ENCODE peak calls at places on chromosomes 5 and 9, in nine cellular contexts. N is RPMI7951; E is AG09319; K is AML-193; M is endothelial cell; S is stimulated activated CD4-positive, alpha-beta T cell treated with anti-CD3 and anti-CD28 coated beads, TNF-alpha, amount 100 ng/mL, for 4 hours; G is natural killer cell; A is Kasumi-1; J is choroid plexus epithelial cell. D is an unnamed sample.

GRCh38 chr5:112865128-112865527 is 4.0 kb downstream of the SRP19 start:
- DNase-seq in N (no peak), E (no peak), K (no peak), M (no peak), S (no peak), G (no peak), A (no peak), J (peak), D (no peak)

GRCh38 chr5:139131062-139131856 is 66.9 kb downstream of the SIL1 start:
- DNase-seq in N (peak), E (no peak), K (no peak), M (no peak), S (no peak), G (no peak), A (no peak), J (peak), D (no peak)

GRCh38 chr5:116859666-116860320 is 285.2 kb upstream of the SEMA6A start:
- DNase-seq in N (no peak), E (no peak), K (no peak), M (no peak), S (no peak), G (no peak), A (no peak), J (peak), D (no peak)

GRCh38 chr5:113489299-113489698 is 1.0 kb upstream of the MCC start:
- DNase-seq in N (peak), E (peak), K (peak), M (no peak), S (no peak), G (no peak), A (peak), J (peak), D (peak)

GRCh38 chr9:111961575-111961974 is 65.0 kb downstream of the UGCG start:
- DNase-seq in N (no peak), E (no peak), K (no peak), M (no peak), S (no peak), G (no peak), A (no peak), J (peak), D (no peak)

GRCh38 chr9:122263699-122264349 is 816 bp downstream of the RBM18 start:
- DNase-seq in N (peak), E (no peak), K (no peak), M (no peak), S (no peak), G (no peak), A (no peak), J (peak), D (peak)

GRCh38 chr5:151174612-151175101 is 17.1 kb upstream of the ANXA6 start:
- DNase-seq in N (no peak), E (no peak), K (no peak), M (no peak), S (no peak), G (no peak), A (no peak), J (no peak), D (no peak)

GRCh38 chr5:150499437-150499956 is 8.4 kb upstream of the NDST1 start:
- DNase-seq in N (no peak), E (no peak), K (no peak), M (no peak), S (no peak), G (no peak), A (no peak), J (no peak), D (peak)

GRCh38 chr5:178551059-178551458 is 39.1 kb downstream of the COL23A1 start:
- DNase-seq in N (peak), E (no peak), K (peak), M (no peak), S (no peak), G (no peak), A (peak), J (peak), D (peak)

GRCh38 chr5:135449608-135450007 is 2.5 kb upstream of the DCANP1 start:
- DNase-seq in N (no peak), E (no peak), K (no peak), M (no peak), S (no peak), G (no peak), A (no peak), J (no peak), D (no peak)

GRCh38 chr5:12392246-12392645 is 488.0 kb upstream of the CTNND2 start:
- DNase-seq in N (no peak), E (no peak), K (no peak), M (no peak), S (no peak), G (no peak), A (no peak), J (peak), D (no peak)

GRCh38 chr9:135070198-135070951 is 17.1 kb upstream of the OLFM1 start:
- DNase-seq in N (no peak), E (no peak), K (no peak), M (no peak), S (no peak), G (no peak), A (no peak), J (no peak), D (no peak)

GRCh38 chr9:33455952-33456351 is 8.6 kb upstream of the AQP3 start:
- DNase-seq in N (no peak), E (no peak), K (no peak), M (no peak), S (no peak), G (no peak), A (no peak), J (no peak), D (no peak)

GRCh38 chr5:5795074-5795779 is 372.8 kb downstream of the ICE1 start:
- DNase-seq in N (no peak), E (no peak), K (no peak), M (no peak), S (no peak), G (no peak), A (no peak), J (no peak), D (peak)

GRCh38 chr5:179343902-179344300 is 1.4 kb downstream of the ADAMTS2 start:
- DNase-seq in N (no peak), E (no peak), K (no peak), M (peak), S (no peak), G (no peak), A (peak), J (peak), D (no peak)

GRCh38 chr5:105506692-105507277 is 1944.2 kb upstream of the NUDT12 start:
- DNase-seq in N (no peak), E (no peak), K (peak), M (peak), S (no peak), G (no peak), A (peak), J (peak), D (peak)

GRCh38 chr9:137172907-137173794 is 1.3 kb upstream of the TMEM210 start:
- DNase-seq in N (peak), E (no peak), K (no peak), M (no peak), S (no peak), G (no peak), A (no peak), J (no peak), D (no peak)

GRCh38 chr5:66661149-66661548 is 65.0 kb downstream of the MAST4 start:
- DNase-seq in N (peak), E (peak), K (no peak), M (no peak), S (no peak), G (no peak), A (no peak), J (peak), D (no peak)

GRCh38 chr5:8098044-8098443 is 229.1 kb downstream of the MTRR start:
- DNase-seq in N (no peak), E (no peak), K (no peak), M (no peak), S (no peak), G (no peak), A (no peak), J (no peak), D (no peak)

D was measured in OCI-M1.